ENCODE peak calls at places on chromosome 1, in four cellular contexts. One of them, this sample, is unnamed. For H3K4me1, the result is how much of the 10 kb centered on the place peaks cover.

GRCh38 chr1:206926286-206926685 is 4.5 kb upstream of the FCMR start:
- DNase-seq in A549: no peak
- DNase-seq in MM.1S: no peak
- DNase-seq in IMR-90: no peak
- DNase-seq in this sample: no peak

GRCh38 chr1:202184750-202185460 is 8.7 kb upstream of the LGR6 start:
- DNase-seq in A549: peak
- DNase-seq in MM.1S: peak
- DNase-seq in IMR-90: peak
- DNase-seq in this sample: peak

GRCh38 chr1:6260433-6260934 is 414 bp downstream of the GPR153 start:
- DNase-seq in MM.1S: no peak
- DNase-seq in A549: no peak
- DNase-seq in IMR-90: no peak
- DNase-seq in this sample: peak

GRCh38 chr1:35935436-35935835 is 4.5 kb downstream of the AGO3 start:
- DNase-seq in MM.1S: no peak
- DNase-seq in IMR-90: peak
- DNase-seq in A549: no peak
- DNase-seq in this sample: no peak

GRCh38 chr1:92538048-92538412 is 51.3 kb upstream of the GFI1 start:
- DNase-seq in A549: no peak
- DNase-seq in MM.1S: peak
- DNase-seq in IMR-90: peak
- DNase-seq in this sample: peak

GRCh38 chr1:209839875-209840491 is 12.2 kb downstream of the UTP25 start:
- DNase-seq in IMR-90: peak
- DNase-seq in MM.1S: no peak
- DNase-seq in A549: peak
- DNase-seq in this sample: peak

GRCh38 chr1:63623952-63624351 is 30.7 kb downstream of the PGM1 start:
- DNase-seq in A549: no peak
- DNase-seq in IMR-90: no peak
- DNase-seq in MM.1S: no peak
- DNase-seq in this sample: no peak

GRCh38 chr1:62012821-62013220 is 181.8 kb upstream of the L1TD1 start:
- DNase-seq in IMR-90: no peak
- DNase-seq in MM.1S: no peak
- DNase-seq in A549: no peak
- DNase-seq in this sample: no peak

GRCh38 chr1:37721565-37721964 is 29.2 kb downstream of the CDCA8 start:
- DNase-seq in A549: no peak
- DNase-seq in MM.1S: no peak
- DNase-seq in IMR-90: no peak
- DNase-seq in this sample: peak

GRCh38 chr1:48665743-48666142 is 110.9 kb downstream of the BEND5 start:
- DNase-seq in A549: no peak
- DNase-seq in MM.1S: no peak
- DNase-seq in IMR-90: no peak
- DNase-seq in this sample: no peak

GRCh38 chr1:41840592-41841246 is 78.0 kb downstream of the HIVEP3 start:
- DNase-seq in MM.1S: no peak
- DNase-seq in IMR-90: no peak
- DNase-seq in A549: no peak
- DNase-seq in this sample: no peak

GRCh38 chr1:66764994-66765578 is 12.8 kb downstream of the DYNLT5 start:
- DNase-seq in A549: peak
- DNase-seq in MM.1S: peak
- DNase-seq in IMR-90: peak
- DNase-seq in this sample: no peak

GRCh38 chr1:193437785-193438184 is 251.4 kb upstream of the B3GALT2 start:
- DNase-seq in A549: no peak
- DNase-seq in IMR-90: no peak
- DNase-seq in MM.1S: peak
- DNase-seq in this sample: no peak

GRCh38 chr1:156226116-156226538 is 13.3 kb downstream of the PMF1 start:
- DNase-seq in MM.1S: peak
- DNase-seq in IMR-90: no peak
- DNase-seq in A549: no peak
- DNase-seq in this sample: no peak

GRCh38 chr1:4605158-4605557 is 49.3 kb upstream of the AJAP1 start:
- DNase-seq in MM.1S: no peak
- DNase-seq in A549: no peak
- DNase-seq in IMR-90: no peak
- DNase-seq in this sample: no peak

GRCh38 chr1:68207129-68207689 is 25.1 kb downstream of the WLS start:
- DNase-seq in MM.1S: no peak
- DNase-seq in A549: no peak
- DNase-seq in IMR-90: peak
- DNase-seq in this sample: no peak

GRCh38 chr1:36890776-36891175 is 143.5 kb downstream of the GRIK3 start:
- DNase-seq in A549: no peak
- DNase-seq in MM.1S: no peak
- DNase-seq in IMR-90: no peak
- DNase-seq in this sample: no peak

GRCh38 chr1:151811181-151811580 is 6.0 kb upstream of the LINGO4 start:
- DNase-seq in MM.1S: no peak
- DNase-seq in IMR-90: peak
- DNase-seq in A549: no peak
- DNase-seq in this sample: peak

GRCh38 chr1:54370287-54371003 is 35.7 kb downstream of the SSBP3 start:
- DNase-seq in IMR-90: no peak
- DNase-seq in A549: no peak
- DNase-seq in MM.1S: no peak
- DNase-seq in this sample: no peak
- H3K4me1 ChIP-seq in IMR-90: under half
- H3K4me1 ChIP-seq in A549: under half
- H3K4me1 ChIP-seq in MM.1S: under half
- H3K4me1 ChIP-seq in this sample: under half

GRCh38 chr1:172380441-172381244 is 39.8 kb upstream of the C1orf105 start:
- DNase-seq in IMR-90: no peak
- DNase-seq in A549: no peak
- DNase-seq in MM.1S: peak
- DNase-seq in this sample: peak

GRCh38 chr1:172383541-172383940 is 36.9 kb upstream of the C1orf105 start:
- DNase-seq in A549: no peak
- DNase-seq in IMR-90: peak
- DNase-seq in MM.1S: no peak
- DNase-seq in this sample: peak

GRCh38 chr1:172382406-172382805 is 38.1 kb upstream of the C1orf105 start:
- DNase-seq in A549: no peak
- DNase-seq in MM.1S: no peak
- DNase-seq in IMR-90: no peak
- DNase-seq in this sample: peak

GRCh38 chr1:172381981-172382380 is 38.5 kb upstream of the C1orf105 start:
- DNase-seq in A549: no peak
- DNase-seq in IMR-90: peak
- DNase-seq in MM.1S: no peak
- DNase-seq in this sample: no peak

GRCh38 chr1:172382949-172383348 is 37.5 kb upstream of the C1orf105 start:
- DNase-seq in MM.1S: no peak
- DNase-seq in IMR-90: no peak
- DNase-seq in A549: no peak
- DNase-seq in this sample: no peak
- H3K4me2 ChIP-seq in MM.1S: no peak
- H3K4me2 ChIP-seq in IMR-90: peak
- H3K4me2 ChIP-seq in A549: no peak
- H3K4me2 ChIP-seq in this sample: peak

DNA sequence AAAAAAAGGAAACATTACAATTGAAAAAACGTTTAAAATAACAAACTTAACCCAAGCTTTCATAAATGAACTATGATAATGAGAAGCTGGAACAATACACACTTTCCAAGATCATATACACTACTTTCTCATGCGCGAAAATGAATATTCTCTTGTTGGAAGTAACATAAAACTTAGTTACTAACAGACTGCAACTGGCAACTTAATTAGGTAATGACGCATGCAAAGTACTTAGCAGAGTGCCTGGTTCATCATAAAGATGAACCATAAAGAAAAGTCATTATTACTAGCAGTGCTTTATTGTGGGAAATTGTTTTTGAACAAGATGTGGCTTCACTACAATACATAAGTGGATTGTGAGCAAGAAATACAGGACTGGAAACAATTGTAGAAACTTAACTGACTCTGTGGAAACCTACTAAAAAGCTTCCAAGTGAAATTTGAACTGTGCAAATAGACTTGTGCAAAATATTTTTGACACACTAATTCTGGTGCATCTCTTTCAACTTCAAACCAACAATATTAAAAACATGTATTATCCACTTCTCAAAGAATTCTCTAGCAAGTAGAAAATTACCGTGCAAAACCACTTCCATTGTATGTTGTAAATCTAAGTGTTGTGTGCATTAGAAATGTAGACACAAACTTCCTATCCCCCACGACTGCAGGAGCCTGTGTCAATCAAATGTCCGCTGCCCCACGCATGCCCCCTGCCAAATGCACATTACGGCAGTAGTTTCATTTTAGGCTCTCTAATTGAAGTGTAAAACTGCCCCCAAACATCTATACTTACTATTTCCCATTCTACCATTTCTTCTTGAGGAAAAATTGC is 2.0 kb downstream of the ARHGAP29 start:
- DNase-seq in A549: no peak
- DNase-seq in MM.1S: no peak
- DNase-seq in IMR-90: no peak
- DNase-seq in this sample: peak
- H3K4me1 ChIP-seq in A549: half or more
- H3K4me1 ChIP-seq in MM.1S: under half
- H3K4me1 ChIP-seq in IMR-90: under half
- H3K4me1 ChIP-seq in this sample: under half

GRCh38 chr1:19010995-19011696 is 54.7 kb upstream of the IFFO2 start:
- DNase-seq in IMR-90: peak
- DNase-seq in A549: peak
- DNase-seq in MM.1S: peak
- DNase-seq in this sample: peak
- H3K4me2 ChIP-seq in IMR-90: peak
- H3K4me2 ChIP-seq in A549: peak
- H3K4me2 ChIP-seq in MM.1S: peak
- H3K4me2 ChIP-seq in this sample: peak

GRCh38 chr1:203488539-203488938 is 5.4 kb upstream of the OPTC start:
- DNase-seq in A549: no peak
- DNase-seq in MM.1S: no peak
- DNase-seq in IMR-90: no peak
- DNase-seq in this sample: no peak

GRCh38 chr1:203481186-203481585 is 5.6 kb downstream of the PRELP start:
- DNase-seq in MM.1S: no peak
- DNase-seq in A549: no peak
- DNase-seq in IMR-90: no peak
- DNase-seq in this sample: no peak

GRCh38 chr1:203491664-203492485 is 2.1 kb upstream of the OPTC start:
- DNase-seq in MM.1S: no peak
- DNase-seq in IMR-90: no peak
- DNase-seq in A549: no peak
- DNase-seq in this sample: no peak

GRCh38 chr1:203490607-203491006 is 3.3 kb upstream of the OPTC start:
- DNase-seq in MM.1S: no peak
- DNase-seq in A549: no peak
- DNase-seq in IMR-90: no peak
- DNase-seq in this sample: no peak

DNA sequence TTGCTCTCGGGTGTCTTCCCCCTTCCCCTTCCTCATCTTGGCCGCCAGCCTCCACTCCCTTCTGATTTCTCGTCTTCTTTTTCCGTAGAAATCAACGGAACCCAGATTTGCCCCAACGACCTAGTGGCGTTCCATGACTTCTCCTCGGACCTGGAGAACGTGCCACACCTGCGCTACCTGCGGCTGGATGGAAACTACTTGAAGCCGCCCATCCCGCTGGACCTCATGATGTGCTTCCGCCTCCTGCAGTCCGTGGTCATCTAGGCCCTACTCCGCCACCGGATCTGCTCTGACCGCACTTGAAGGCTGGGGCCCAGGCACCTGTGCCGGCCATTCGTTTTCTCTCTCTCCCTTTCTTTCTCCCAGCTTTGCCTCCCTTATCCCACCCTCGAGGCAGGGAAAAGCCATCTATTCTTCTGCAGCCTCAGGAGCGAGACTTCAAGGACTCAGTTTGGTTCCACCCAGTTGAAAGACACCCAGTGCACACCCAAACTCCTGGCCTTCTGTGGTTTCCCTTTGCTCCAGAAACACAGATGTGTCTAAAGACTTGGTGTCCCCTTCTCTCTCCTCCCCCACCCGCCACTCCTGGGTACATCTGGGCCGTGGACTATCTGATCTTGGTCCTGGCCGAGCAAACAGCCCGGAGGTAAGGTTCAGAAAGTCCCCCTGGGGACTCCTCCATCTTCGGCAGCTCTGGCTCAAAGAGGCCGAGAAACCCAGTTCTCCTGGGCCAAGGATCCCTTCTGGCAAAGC is 7.2 kb upstream of the OPTC start:
- DNase-seq in A549: no peak
- DNase-seq in MM.1S: no peak
- DNase-seq in IMR-90: no peak
- DNase-seq in this sample: no peak
- H3K4me1 ChIP-seq in A549: under half
- H3K4me1 ChIP-seq in MM.1S: under half
- H3K4me1 ChIP-seq in IMR-90: under half
- H3K4me1 ChIP-seq in this sample: under half